ENCODE peak calls at places on chromosomes 11 and 22, in four cellular contexts. S is SK-N-SH, U is heart left ventricle, V is cardiac fibroblast. X is an unnamed sample.

GRCh38 chr11:60993611-60994010 is 22.1 kb downstream of the CD6 start:
- DNase-seq in S (no peak), U (no peak), V (no peak), X (no peak)

GRCh38 chr11:17859552-17859951 is 125.0 kb downstream of the KCNC1 start:
- DNase-seq in S (no peak), U (no peak), V (no peak), X (no peak)

GRCh38 chr11:132423266-132423665 is 1052.9 kb downstream of the NTM start:
- DNase-seq in S (no peak), U (no peak), V (no peak), X (no peak)

GRCh38 chr22:44950806-44951509 is 58.8 kb downstream of the PHF21B start:
- DNase-seq in S (no peak), U (no peak), V (no peak), X (no peak)

GRCh38 chr11:85813721-85814120 is 2.8 kb upstream of the SYTL2 start:
- DNase-seq in S (no peak), U (no peak), V (no peak), X (no peak)

GRCh38 chr22:49904040-49904369 is 14.2 kb downstream of the ALG12 start:
- DNase-seq in S (no peak), U (no peak), V (no peak), X (no peak)

GRCh38 chr11:63490551-63491239 is at the start of gene PLAAT5:
- DNase-seq in S (peak), U (no peak), V (peak), X (no peak)

GRCh38 chr11:2269601-2270321 is 627 bp downstream of the ASCL2 start:
- DNase-seq in S (peak), U (peak), V (peak), X (no peak)

GRCh38 chr11:65606876-65607613 is 7.0 kb downstream of the MAP3K11 start:
- DNase-seq in S (peak), U (peak), V (peak), X (no peak)

GRCh38 chr11:17272823-17273222 is 3.7 kb upstream of the NUCB2 start:
- DNase-seq in S (no peak), U (no peak), V (no peak), X (no peak)

DNA sequence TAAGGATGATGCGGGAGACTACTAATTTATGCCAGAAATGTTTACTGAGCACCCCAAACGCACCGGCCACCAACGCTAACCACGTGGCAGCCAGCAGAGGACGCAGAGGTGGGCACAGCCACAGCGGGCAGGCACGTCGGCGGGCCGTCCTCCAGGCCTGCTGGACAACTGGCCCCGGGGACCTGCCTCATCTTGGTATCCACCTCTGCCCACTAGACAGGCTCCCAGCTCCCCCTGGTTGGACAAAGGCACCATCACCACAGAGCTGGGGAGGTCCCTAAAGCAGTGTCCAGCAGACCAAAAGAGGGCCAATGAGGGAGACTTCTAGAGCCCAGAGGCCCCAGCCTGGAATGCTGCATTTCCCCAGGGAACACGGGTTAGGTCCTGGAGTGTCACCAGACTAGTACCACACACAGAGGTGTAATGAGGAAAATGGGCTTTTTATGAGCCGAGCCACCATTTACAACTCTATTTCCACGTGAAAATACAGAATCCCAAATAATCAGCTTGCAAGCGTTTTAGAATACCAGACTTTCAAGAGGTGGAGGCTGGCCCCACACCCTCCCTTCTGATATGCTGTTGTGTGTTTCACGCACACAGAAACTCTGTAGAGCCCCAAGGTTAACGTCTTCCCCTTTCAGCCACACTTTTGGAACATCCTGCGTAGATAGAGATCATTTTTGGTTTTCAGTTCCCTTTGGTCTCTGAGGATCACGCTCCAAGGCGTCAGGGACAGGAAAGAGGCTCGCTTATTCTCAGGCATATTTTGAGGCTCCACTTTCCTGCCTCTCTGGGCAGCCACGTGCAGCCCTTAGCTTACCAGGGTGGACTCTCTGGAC is 23.7 kb upstream of the BID start:
- DNase-seq in S (no peak), U (no peak), V (no peak), X (no peak)
- TF ChIP-seq CTCF in S (no peak), U (no peak), V (no peak), X (no peak)

DNA sequence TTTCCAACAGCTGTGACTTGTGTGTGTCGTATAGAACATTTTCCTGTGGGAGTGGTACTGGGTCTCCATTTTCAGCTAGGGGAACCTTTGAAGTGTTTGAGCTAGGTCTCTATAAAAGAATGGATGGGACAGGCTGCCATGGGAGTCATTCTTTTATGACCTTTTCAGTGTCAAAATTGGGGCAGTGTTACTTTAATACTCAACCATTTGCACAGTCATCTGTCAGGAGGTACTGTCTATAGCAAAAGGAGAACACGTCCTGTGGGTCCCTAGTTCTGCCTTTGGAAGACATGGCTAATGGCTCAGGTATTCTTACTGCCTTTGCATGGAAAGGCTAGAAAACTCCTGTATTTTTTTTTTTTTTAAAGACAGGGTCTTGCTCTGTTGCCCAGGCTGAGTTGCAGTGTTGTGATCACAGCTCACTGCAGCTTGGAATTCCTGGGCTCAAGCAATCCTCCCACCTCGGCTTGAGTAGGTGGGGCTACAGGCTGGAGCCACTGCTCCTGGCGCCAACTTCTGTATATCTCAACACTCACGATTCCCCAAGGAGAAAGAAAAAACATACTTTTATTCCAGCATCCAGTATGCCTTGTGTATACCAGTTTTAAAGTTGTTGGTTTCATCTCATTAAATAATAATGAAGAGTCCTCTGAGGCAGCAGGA is 2.1 kb upstream of the ATF4 start:
- DNase-seq in S (no peak), U (no peak), V (peak), X (no peak)
- H3K4me3 ChIP-seq in S (no peak), U (no peak), V (no peak), X (peak)

DNA sequence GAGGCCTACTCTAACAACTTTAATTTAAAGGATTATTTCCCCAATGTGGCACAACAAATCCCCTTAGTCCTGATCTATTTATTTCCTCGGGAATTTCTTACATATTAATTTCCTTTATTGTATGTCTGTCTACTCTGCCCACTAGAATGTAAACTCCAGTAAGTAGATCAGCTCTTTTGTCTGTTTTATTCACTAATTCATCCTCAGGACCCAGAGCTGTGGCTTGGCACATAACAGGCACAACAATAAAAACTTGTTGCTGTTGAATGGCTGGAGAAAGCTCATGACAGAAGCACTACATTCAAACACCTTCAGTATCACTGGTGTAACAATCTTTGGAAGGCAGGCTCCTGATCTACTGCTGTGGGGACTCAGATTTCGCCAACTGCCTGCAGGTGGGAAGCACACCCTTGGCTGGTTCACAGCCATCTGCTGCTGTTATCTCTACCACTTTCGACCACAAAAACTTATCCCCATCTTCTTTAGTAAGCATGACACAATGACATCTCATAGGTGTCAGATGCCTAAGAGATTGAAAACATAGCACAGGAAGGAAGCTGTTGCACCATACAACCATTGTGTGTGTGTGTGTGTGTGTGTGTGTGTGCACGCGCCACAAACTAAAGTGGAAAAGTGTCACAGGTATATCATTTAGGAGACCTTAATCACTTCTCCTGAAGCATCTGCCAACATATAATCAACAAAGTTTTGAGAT is 11.9 kb downstream of the HIRA start:
- DNase-seq in S (no peak), U (no peak), V (peak), X (no peak)
- TF ChIP-seq CTCF in S (no peak), U (no peak), V (no peak), X (no peak)

DNA sequence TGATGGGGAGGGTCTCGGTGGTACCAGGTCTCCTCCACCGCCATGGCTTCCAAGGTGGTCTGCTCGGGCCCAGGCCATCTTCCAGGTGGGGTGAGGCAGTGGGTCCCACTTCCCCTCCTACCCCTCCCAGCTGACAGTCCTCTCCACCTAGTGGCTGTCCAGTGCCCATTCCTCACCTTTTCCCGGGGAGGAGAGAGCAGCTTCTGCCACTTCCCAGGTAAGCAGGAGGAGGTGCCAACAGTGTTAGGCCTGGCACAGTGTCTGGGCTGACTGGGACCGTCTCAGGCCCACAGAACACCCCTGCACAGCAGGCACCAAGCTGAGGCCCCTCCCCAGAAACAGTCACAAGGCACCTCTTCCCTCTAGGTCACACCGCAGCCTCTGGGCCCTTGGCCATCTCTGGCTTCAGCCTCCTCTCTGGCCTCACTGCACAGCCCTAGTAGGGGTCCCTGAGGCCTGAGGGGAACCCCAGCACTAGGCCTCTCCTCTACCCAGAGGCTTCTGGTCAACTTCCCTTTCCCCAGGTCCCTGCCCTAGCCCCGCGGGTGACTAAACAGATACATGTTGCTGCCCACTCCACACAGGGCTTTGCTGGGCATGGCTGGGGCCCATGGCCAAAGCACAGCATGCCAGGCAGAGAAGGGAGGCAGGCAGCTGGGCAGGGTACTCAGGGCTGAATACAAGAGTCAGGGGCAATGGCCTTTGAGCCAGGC is 2.3 kb upstream of the ANKRD13D start:
- DNase-seq in S (no peak), U (peak), V (no peak), X (no peak)
- H3K4me3 ChIP-seq in S (no peak), U (no peak), V (no peak), X (no peak)

DNA sequence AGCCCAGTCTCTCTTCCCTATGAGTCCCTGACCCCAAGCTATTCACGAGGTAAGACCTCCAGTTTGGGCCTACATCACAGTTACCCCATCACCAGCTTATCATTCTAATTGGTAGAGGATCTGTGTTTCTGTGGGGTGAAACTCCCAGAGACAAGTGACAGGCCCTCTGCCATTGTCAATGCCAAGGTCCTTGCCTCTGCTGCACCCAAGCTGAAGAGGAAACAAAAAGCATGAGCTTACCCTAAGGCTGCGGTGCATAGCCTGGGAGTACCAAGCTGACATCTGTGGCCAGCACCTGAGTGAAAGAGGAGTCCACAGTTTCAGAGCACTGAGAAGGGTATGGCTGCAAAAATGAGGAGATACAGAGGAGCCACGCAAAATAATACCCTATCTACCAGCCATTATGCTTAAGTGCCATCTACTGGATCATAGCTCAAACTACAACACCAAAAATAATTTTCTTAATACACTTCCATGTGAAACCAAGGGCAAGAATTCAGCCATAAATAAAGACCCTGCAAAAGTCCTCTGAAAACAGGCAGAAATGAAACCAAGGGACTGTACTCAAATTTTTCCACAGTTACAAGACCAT is 62.3 kb upstream of the ANO5 start:
- DNase-seq in S (peak), U (no peak), V (peak), X (no peak)
- TF ChIP-seq CTCF in S (peak), U (peak), V (peak), X (peak)

DNA sequence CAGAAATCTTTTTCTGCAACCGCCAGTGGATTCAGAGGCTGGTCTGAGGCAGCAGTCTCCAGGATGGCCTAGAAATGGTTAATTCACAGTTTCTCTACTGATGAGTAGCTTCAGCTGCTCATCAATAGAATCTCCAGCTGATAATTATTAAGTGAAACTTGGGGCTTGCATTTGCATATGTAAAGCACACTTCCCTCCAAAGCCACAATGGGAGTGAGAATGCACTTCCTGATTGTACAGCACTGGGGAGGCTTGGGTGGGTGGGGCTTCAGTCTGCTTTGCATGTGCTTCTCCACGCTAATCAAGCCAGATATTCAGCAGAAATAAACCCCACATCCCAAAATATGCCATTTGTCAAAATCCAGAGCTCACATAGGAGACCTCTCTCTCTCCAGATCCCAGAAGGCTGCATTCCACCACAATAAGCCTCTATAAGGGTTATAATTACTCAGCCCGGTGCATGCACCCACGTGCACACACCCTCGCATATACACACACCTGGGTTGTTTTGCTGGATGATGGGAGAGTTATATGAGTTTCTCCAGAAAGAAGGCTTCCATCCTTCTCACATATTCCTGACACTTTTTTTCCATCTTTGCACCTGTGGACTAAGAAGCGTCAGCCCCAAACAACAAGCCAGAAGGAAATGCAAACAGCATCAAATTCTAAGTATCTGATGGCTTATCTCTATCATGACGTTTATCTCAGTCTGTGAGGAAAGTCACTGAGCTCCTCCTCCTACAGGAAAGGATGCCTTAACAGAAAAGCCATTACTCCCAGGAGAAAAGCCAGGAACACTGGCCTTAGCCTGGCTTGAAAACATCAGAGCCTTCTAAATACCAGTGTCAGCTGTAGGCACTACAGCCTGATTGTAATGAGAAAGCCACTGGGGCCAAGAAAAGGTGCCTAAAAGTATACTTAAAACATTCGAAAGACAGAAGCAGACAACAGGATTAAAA is 253.3 kb downstream of the LARGE1 start:
- DNase-seq in S (no peak), U (no peak), V (no peak), X (no peak)
- H3K4me3 ChIP-seq in S (no peak), U (no peak), V (no peak), X (no peak)

DNA sequence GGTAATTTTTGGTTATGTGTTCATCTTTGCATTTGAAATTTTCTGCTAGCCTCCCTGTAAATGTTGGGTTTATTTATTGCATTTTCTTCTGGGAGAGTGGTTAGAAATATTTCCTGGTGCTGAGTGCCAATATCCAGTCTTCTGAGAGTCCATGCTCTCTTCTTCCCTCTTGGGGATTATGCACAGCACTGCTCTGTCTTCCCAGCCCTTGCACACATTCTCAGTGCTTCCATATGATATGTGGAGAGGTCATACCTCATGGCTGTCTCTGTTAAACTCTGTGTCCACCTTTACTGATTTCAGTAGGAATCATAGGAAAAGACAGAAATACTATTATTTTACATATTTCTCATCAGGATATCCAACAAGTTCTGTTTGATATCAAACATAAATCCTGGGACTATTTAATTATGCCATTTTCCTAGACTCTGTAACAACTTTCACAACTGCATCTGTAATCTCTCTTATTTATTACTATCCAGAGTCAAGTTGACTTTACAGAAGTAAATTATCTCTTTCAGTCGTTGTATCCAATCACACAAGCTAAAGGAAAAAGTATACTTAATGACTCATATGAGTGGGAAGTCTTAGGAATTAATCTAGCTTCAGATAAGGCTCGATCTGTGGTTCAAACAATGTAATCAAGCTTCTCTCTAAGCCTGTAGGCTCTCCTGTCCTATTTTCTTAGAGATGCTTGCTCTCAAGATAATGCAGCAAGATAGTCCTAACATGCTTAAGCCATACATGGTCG is 2.7 kb upstream of the NXPE1 start:
- DNase-seq in S (no peak), U (no peak), V (no peak), X (no peak)
- TF ChIP-seq CTCF in S (no peak), U (no peak), V (no peak), X (no peak)

GRCh38 chr11:133977067-133977681 is 20.4 kb upstream of the IGSF9B start:
- DNase-seq in S (no peak), U (peak), V (no peak), X (no peak)
- H3K4me3 ChIP-seq in S (no peak), U (no peak), V (no peak), X (no peak)

GRCh38 chr22:42511401-42511891 is 8.2 kb downstream of the RRP7A start:
- DNase-seq in S (no peak), U (no peak), V (no peak), X (no peak)

DNA sequence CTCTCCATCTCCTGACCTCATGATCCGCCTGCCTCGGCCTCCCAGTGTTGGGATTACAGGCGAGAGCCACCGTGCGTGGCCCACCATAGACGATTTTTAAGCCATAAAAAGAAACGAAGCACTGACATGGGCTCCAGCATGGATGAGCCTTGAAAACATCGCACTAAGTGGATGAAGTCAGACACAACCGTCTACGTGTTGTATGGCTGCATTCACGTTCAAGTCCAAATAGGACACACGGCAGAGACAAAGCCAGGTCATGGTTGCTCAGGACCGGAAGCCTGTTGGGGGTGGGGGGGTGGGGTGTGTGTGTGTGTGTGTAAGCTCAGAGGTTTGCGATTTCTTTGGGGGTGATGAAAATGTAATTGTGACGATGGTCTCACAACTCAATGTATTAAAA is 10.0 kb downstream of the RRP7A start:
- DNase-seq in S (no peak), U (no peak), V (no peak), X (no peak)
- TF ChIP-seq CTCF in S (no peak), U (no peak), V (no peak), X (no peak)